ENCODE peak calls at places on chromosomes 3 and 15, in nine cellular contexts. V is CD8-positive, alpha-beta memory T cell; X is endothelial cell of umbilical vein; F is GM23248; Q is ovary; P is GM23338; G is psoas muscle; K is upper lobe of right lung; Z is A549. H is an unnamed sample.
A peak's percentile ranks its signal among the peaks of the same experiment; 100 is the strongest.

GRCh38 chr3:188634285-188634684 is 480.3 kb downstream of the LPP start:
- DNase-seq in V (no peak), X (no peak), F (no peak), Q (no peak), P (no peak), G (no peak), K (no peak), Z (no peak), H (no peak)

GRCh38 chr3:177618873-177619771 is 421.8 kb upstream of the TBL1XR1 start:
- DNase-seq in V (no peak), X (peak; percentile 71), F (peak; percentile 68), Q (no peak), P (no peak), G (no peak), K (no peak), Z (no peak), H (no peak)

GRCh38 chr3:133821767-133822638 is 16.4 kb downstream of the SRPRB start:
- DNase-seq in V (no peak), X (peak; percentile 44), F (peak; percentile 79), Q (peak; percentile 43), P (peak; percentile 59), G (peak; percentile 79), K (no peak), Z (no peak), H (no peak)

GRCh38 chr3:18761530-18761929 is 336.4 kb upstream of the SATB1 start:
- DNase-seq in V (no peak), X (no peak), F (no peak), Q (no peak), P (no peak), G (no peak), K (no peak), Z (no peak), H (no peak)

GRCh38 chr3:77039606-77040553 is at the start of gene ROBO2:
- DNase-seq in V (no peak), X (no peak), F (peak; percentile 49), Q (peak; percentile 70), P (peak; percentile 84), G (peak; percentile 42), K (peak; percentile 66), Z (no peak), H (peak; percentile 41)

GRCh38 chr15:99247063-99247462 is 2.3 kb downstream of the TTC23 start:
- DNase-seq in V (no peak), X (no peak), F (no peak), Q (no peak), P (no peak), G (no peak), K (no peak), Z (no peak), H (no peak)

GRCh38 chr3:38468811-38469210 is 15.1 kb downstream of the ACVR2B start:
- DNase-seq in V (no peak), X (no peak), F (no peak), Q (no peak), P (no peak), G (no peak), K (no peak), Z (no peak), H (no peak)

GRCh38 chr3:4633078-4634004 is 140.2 kb downstream of the ITPR1 start:
- DNase-seq in V (no peak), X (peak; percentile 72), F (peak; percentile 74), Q (no peak), P (peak; percentile 79), G (no peak), K (no peak), Z (peak; percentile 69), H (no peak)

GRCh38 chr3:46455231-46456115 is 9.2 kb downstream of the LTF start:
- DNase-seq in V (no peak), X (no peak), F (no peak), Q (no peak), P (no peak), G (no peak), K (no peak), Z (no peak), H (no peak)

GRCh38 chr3:5428607-5429516 is 241.4 kb downstream of the EDEM1 start:
- DNase-seq in V (no peak), X (no peak), F (no peak), Q (no peak), P (no peak), G (no peak), K (no peak), Z (no peak), H (no peak)

GRCh38 chr15:73924258-73924921 is 1.9 kb upstream of the LOXL1 start:
- DNase-seq in V (no peak), X (peak; percentile 78), F (peak; percentile 95), Q (peak; percentile 56), P (no peak), G (peak; percentile 55), K (no peak), Z (peak; percentile 17), H (peak; percentile 28)

GRCh38 chr15:80936288-80937078 is 53.1 kb downstream of the MESD start:
- DNase-seq in V (no peak), X (no peak), F (no peak), Q (no peak), P (no peak), G (no peak), K (no peak), Z (no peak), H (no peak)

GRCh38 chr3:12393894-12394293 is 90.4 kb upstream of the TSEN2 start:
- DNase-seq in V (no peak), X (no peak), F (peak; percentile 88), Q (no peak), P (no peak), G (no peak), K (no peak), Z (no peak), H (no peak)

GRCh38 chr3:69288161-69288895 is 97.6 kb downstream of the FRMD4B start:
- DNase-seq in V (no peak), X (peak; percentile 21), F (no peak), Q (no peak), P (peak; percentile 93), G (no peak), K (no peak), Z (no peak), H (no peak)

GRCh38 chr3:160739079-160739478 is 17.0 kb upstream of the PPM1L start:
- DNase-seq in V (no peak), X (no peak), F (peak; percentile 10), Q (no peak), P (no peak), G (peak; percentile 87), K (no peak), Z (no peak), H (no peak)

GRCh38 chr15:39192376-39192775 is 388.5 kb upstream of the THBS1 start:
- DNase-seq in V (no peak), X (no peak), F (no peak), Q (no peak), P (no peak), G (no peak), K (no peak), Z (no peak), H (no peak)

GRCh38 chr15:39192979-39193559 is 387.8 kb upstream of the THBS1 start:
- DNase-seq in V (no peak), X (no peak), F (no peak), Q (no peak), P (no peak), G (no peak), K (no peak), Z (no peak), H (no peak)

GRCh38 chr15:39194431-39194830 is 386.4 kb upstream of the THBS1 start:
- DNase-seq in V (no peak), X (peak; percentile 83), F (no peak), Q (no peak), P (no peak), G (no peak), K (no peak), Z (no peak), H (no peak)

GRCh38 chr15:39193611-39194010 is 387.3 kb upstream of the THBS1 start:
- DNase-seq in V (no peak), X (no peak), F (peak; percentile 41), Q (no peak), P (no peak), G (no peak), K (no peak), Z (no peak), H (no peak)

GRCh38 chr15:39191871-39192281 is 389.0 kb upstream of the THBS1 start:
- DNase-seq in V (no peak), X (no peak), F (peak; percentile 66), Q (no peak), P (no peak), G (no peak), K (no peak), Z (no peak), H (no peak)
- H3K4me1 ChIP-seq in V (no peaks in the 10 kb centered on the region), X (peaks cover 40% of the 10 kb centered on the region), F (peaks cover 91% of the 10 kb centered on the region), Q (peaks cover 6% of the 10 kb centered on the region), P (peaks cover 3% of the 10 kb centered on the region), G (no peaks in the 10 kb centered on the region), K (no peaks in the 10 kb centered on the region), Z (peaks cover 72% of the 10 kb centered on the region), H (no peaks in the 10 kb centered on the region)

DNA sequence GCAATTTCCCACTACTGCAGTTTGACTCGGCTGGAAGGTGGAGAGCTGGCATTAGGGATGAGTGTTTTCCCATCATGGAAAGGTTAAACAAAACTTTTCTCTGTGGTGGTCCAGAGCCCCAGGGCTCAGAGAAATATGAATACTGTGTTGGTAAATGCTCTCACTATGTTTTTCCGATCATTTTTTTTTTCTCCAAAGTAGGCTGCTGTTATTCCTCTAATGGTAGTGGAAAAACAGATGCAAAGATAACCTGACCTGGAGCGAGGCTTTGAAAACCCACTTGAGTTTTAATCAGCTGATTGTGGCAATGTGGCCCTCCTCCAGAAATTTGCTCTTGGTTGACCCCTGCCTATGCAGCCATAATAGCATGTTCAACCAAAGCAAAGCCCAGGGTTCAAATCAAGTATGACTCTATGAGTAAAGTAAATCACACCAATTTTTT is 320.8 kb upstream of the CTNNB1 start:
- DNase-seq in V (no peak), X (peak; percentile 63), F (no peak), Q (no peak), P (no peak), G (no peak), K (no peak), Z (no peak), H (no peak)
- H3K27ac ChIP-seq in V (no peak overlapping the region), X (peak overlapping the region; percentile 49), F (no peak overlapping the region), Q (no peak overlapping the region), P (no peak overlapping the region), G (peak overlapping the region; percentile 53), K (peak overlapping the region; percentile 70), Z (no peak overlapping the region), H (peak overlapping the region; percentile 81)

DNA sequence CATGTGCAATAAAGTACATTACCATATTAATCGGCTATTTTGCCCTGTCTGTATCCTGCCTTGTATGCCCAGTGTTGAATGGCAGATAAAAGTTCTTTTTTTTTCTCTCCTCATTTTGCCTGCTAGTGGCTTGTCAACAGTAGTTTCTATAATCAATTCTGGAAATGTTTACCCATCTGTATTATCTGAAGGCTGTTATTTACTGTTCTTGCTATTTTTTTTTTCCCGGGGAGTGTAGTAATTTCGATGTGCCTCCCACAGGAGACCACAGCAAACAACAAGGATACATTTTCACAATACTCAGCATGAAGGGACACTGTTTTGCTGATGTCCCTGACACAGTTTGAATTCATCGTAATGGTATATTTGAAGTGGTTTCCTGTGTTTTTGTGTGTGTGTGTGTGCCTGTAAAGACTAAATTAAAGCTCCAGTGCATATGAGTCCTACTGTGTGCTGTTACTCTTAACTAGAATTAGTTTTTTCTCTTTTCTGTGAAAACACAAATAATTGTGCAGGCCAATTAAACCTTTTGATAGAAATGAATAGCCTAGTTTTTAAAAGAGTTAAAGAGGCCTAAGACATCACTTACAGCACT is 92.1 kb upstream of the ICE2 start:
- DNase-seq in V (no peak), X (no peak), F (no peak), Q (no peak), P (no peak), G (no peak), K (no peak), Z (no peak), H (no peak)
- H3K4me1 ChIP-seq in V (peaks cover 91% of the 10 kb centered on the region), X (no peaks in the 10 kb centered on the region), F (peaks cover 10% of the 10 kb centered on the region), Q (no peaks in the 10 kb centered on the region), P (peaks cover 33% of the 10 kb centered on the region), G (peaks cover 58% of the 10 kb centered on the region), K (no peaks in the 10 kb centered on the region), Z (peaks cover 12% of the 10 kb centered on the region), H (peaks cover 26% of the 10 kb centered on the region)

GRCh38 chr3:13493867-13494441 is 13.8 kb downstream of the HDAC11 start:
- DNase-seq in V (peak; percentile 29), X (no peak), F (no peak), Q (peak; percentile 11), P (no peak), G (peak; percentile 3), K (peak; percentile 38), Z (no peak), H (no peak)
- H3K27ac ChIP-seq in V (no peak overlapping the region), X (no peak overlapping the region), F (no peak overlapping the region), Q (no peak overlapping the region), P (no peak overlapping the region), G (no peak overlapping the region), K (no peak overlapping the region), Z (no peak overlapping the region), H (no peak overlapping the region)

H was measured in lower lobe of right lung.